ENCODE peak calls at places on chromosomes 16 and 17, in seven cellular contexts. E is globus pallidus; T is Daoy; D is activated naive CD8-positive, alpha-beta T cell treated with anti-CD3 and anti-CD28 coated beads, Interleukin-2, amount 50 U/mL, for 24 hours; A is lower lobe of right lung; K is MG63; V is mammary epithelial cell. R is an unnamed sample.

GRCh38 chr17:35731239-35731931 is at the start of gene RASL10B:
- DNase-seq in A (peak; percentile 60), T (peak; percentile 68), K (peak; percentile 76), D (peak; percentile 61), V (no peak), E (peak; percentile 37), R (peak; percentile 82)

GRCh38 chr17:1153795-1154546 is 25.8 kb downstream of the ABR start:
- DNase-seq in V (peak; percentile 19), A (peak; percentile 61), D (no peak), E (peak; percentile 78), K (peak; percentile 65), T (peak; percentile 56), R (peak; percentile 70)

GRCh38 chr16:55291847-55292246 is 32.2 kb upstream of the IRX6 start:
- DNase-seq in D (no peak), E (no peak), K (no peak), T (no peak), A (no peak), V (no peak), R (no peak)

GRCh38 chr17:39729280-39729851 is 966 bp downstream of the MIEN1 start:
- DNase-seq in A (no peak), K (no peak), T (no peak), V (no peak), E (no peak), D (no peak), R (no peak)

GRCh38 chr17:79842136-79842655 is 3.0 kb upstream of the CBX4 start:
- DNase-seq in T (no peak), D (no peak), A (no peak), E (no peak), K (no peak), V (no peak), R (no peak)

GRCh38 chr16:53768593-53768992 is 64.6 kb downstream of the FTO start:
- DNase-seq in E (no peak), A (no peak), K (peak; percentile 90), V (peak; percentile 94), T (peak; percentile 79), D (no peak), R (no peak)

GRCh38 chr16:81817296-81817695 is 38.2 kb downstream of the PLCG2 start:
- DNase-seq in K (no peak), A (no peak), E (no peak), V (no peak), T (no peak), D (no peak), R (no peak)

GRCh38 chr16:29738514-29738913 is 7.3 kb downstream of the C16orf54 start:
- DNase-seq in E (no peak), V (no peak), D (peak; percentile 19), K (no peak), T (no peak), A (no peak), R (no peak)

GRCh38 chr16:67269766-67270165 is 9.6 kb upstream of the PLEKHG4 start:
- DNase-seq in V (peak; percentile 32), D (no peak), T (peak; percentile 93), K (peak; percentile 82), A (no peak), E (no peak), R (no peak)

GRCh38 chr17:82083533-82084359 is 14.3 kb downstream of the FASN start:
- DNase-seq in E (no peak), K (no peak), D (no peak), A (no peak), T (no peak), V (no peak), R (no peak)

GRCh38 chr17:57935833-57936807 is 19.1 kb downstream of the CUEDC1 start:
- DNase-seq in D (no peak), E (peak; percentile 86), T (no peak), K (peak; percentile 57), A (no peak), V (no peak), R (no peak)

GRCh38 chr16:64240586-64240985 is 881.3 kb downstream of the CDH11 start:
- DNase-seq in T (no peak), A (no peak), E (no peak), D (no peak), V (no peak), K (no peak), R (no peak)

GRCh38 chr16:72112906-72113615 is 19.4 kb downstream of the DHX38 start:
- DNase-seq in V (no peak), K (no peak), T (no peak), A (no peak), D (no peak), E (no peak), R (no peak)

GRCh38 chr16:22665803-22666202 is 148.2 kb upstream of the HS3ST2 start:
- DNase-seq in V (no peak), K (no peak), E (no peak), A (no peak), D (no peak), T (no peak), R (no peak)

GRCh38 chr16:67028167-67028554 is 788 bp upstream of the CBFB start:
- DNase-seq in V (no peak), K (no peak), D (no peak), T (no peak), E (no peak), A (no peak), R (no peak)

GRCh38 chr17:74276051-74276476 is 2.0 kb downstream of the DNAI2 start:
- DNase-seq in K (peak; percentile 68), V (no peak), D (no peak), E (peak; percentile 71), A (no peak), T (peak; percentile 44), R (no peak)

GRCh38 chr17:2025622-2026309 is 632 bp upstream of the RTN4RL1 start:
- DNase-seq in D (peak; percentile 42), V (peak; percentile 60), A (peak; percentile 78), T (peak; percentile 81), E (no peak), K (peak; percentile 69), R (peak; percentile 76)

GRCh38 chr16:22232277-22233049 is 26.4 kb downstream of the EEF2K start:
- DNase-seq in D (peak; percentile 40), V (peak; percentile 72), K (no peak), E (no peak), A (peak; percentile 76), T (peak; percentile 39), R (no peak)

R was measured in BE2C.